ENCODE peak calls at places on chromosomes 5 and 9, in six cellular contexts. B is GM23248, R is heart right ventricle, O is K562, Y is body of pancreas, N is A673. S is an unnamed sample. For H3K27me3 and H3K4me1, the result is how much of the 10 kb centered on the place peaks cover.

GRCh38 chr5:170219615-170220014 is 13.2 kb upstream of the C5orf58 start:
- DNase-seq in B (peak), R (no peak), O (no peak), Y (no peak), N (peak), S (no peak)

GRCh38 chr5:164175083-164175482 is 669.7 kb downstream of the MAT2B start:
- DNase-seq in B (peak), R (no peak), O (no peak), Y (no peak), N (no peak), S (no peak)

GRCh38 chr5:149063017-149063687 is at the start of gene SH3TC2:
- DNase-seq in B (peak), R (peak), O (peak), Y (peak), N (peak), S (peak)

GRCh38 chr5:646396-647201 is 34.5 kb downstream of the CEP72 start:
- DNase-seq in B (no peak), R (no peak), O (no peak), Y (no peak), N (no peak), S (peak)

GRCh38 chr5:1542011-1542410 is 18.3 kb upstream of the LPCAT1 start:
- DNase-seq in B (peak), R (no peak), O (no peak), Y (no peak), N (no peak), S (peak)

GRCh38 chr5:115773010-115773580 is 43.4 kb downstream of the CDO1 start:
- DNase-seq in B (no peak), R (no peak), O (no peak), Y (no peak), N (no peak), S (no peak)

GRCh38 chr9:112193562-112194288 is 18.6 kb upstream of the SUSD1 start:
- DNase-seq in B (no peak), R (no peak), O (no peak), Y (no peak), N (peak), S (no peak)

GRCh38 chr9:137724114-137724445 is 105.3 kb downstream of the EHMT1 start:
- DNase-seq in B (peak), R (no peak), O (peak), Y (no peak), N (no peak), S (no peak)

GRCh38 chr5:10090074-10090473 is 159.6 kb downstream of the ATPSCKMT start:
- DNase-seq in B (no peak), R (no peak), O (no peak), Y (no peak), N (no peak), S (no peak)

GRCh38 chr5:19044931-19045695 is 942.9 kb downstream of the CDH18 start:
- DNase-seq in B (no peak), R (no peak), O (no peak), Y (no peak), N (no peak), S (no peak)

GRCh38 chr5:2217219-2217618 is 334.5 kb upstream of the IRX4 start:
- DNase-seq in B (no peak), R (no peak), O (no peak), Y (no peak), N (no peak), S (no peak)

GRCh38 chr5:147748590-147748989 is 33.9 kb downstream of the JAKMIP2 start:
- DNase-seq in B (no peak), R (no peak), O (no peak), Y (no peak), N (no peak), S (no peak)

GRCh38 chr9:108442604-108443277 is 413.0 kb downstream of the ACTL7B start:
- DNase-seq in B (no peak), R (no peak), O (no peak), Y (no peak), N (no peak), S (no peak)

GRCh38 chr9:97852399-97853055 is 499 bp upstream of the FOXE1 start:
- DNase-seq in B (no peak), R (no peak), O (no peak), Y (no peak), N (no peak), S (no peak)

GRCh38 chr5:120615967-120616645 is 152.0 kb downstream of the PRR16 start:
- DNase-seq in B (peak), R (no peak), O (no peak), Y (no peak), N (no peak), S (no peak)

GRCh38 chr5:146731909-146732659 is 146.5 kb downstream of the PPP2R2B start:
- DNase-seq in B (peak), R (no peak), O (no peak), Y (no peak), N (no peak), S (no peak)

GRCh38 chr9:27726244-27727141 is 153.2 kb upstream of the C9orf72 start:
- DNase-seq in B (peak), R (peak), O (peak), Y (peak), N (peak), S (no peak)

DNA sequence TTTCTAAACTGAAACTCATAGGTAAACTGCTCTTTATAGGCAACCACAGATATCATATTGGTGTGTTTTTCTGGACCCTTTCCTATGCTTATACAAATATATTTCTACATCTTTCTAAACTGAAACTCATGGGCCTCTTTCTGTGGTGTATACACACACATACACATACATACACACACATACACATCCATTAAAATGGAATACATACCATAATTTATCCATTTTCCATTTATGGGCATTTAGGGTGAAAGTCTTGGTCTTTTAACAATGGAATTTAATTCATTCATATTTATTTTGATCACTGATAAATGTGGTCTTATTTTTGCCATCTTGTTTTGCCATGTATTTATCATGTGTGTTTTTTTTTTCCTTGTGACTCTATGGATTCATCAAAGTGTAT is 44.1 kb downstream of the SLC22A5 start:
- DNase-seq in B (no peak), R (no peak), O (no peak), Y (no peak), N (no peak), S (no peak)
- H3K4me3 ChIP-seq in B (no peak), R (no peak), O (no peak), Y (no peak), N (no peak), S (no peak)

GRCh38 chr9:126692759-126693427 is 79.2 kb downstream of the LMX1B start:
- DNase-seq in B (no peak), R (no peak), O (no peak), Y (no peak), N (no peak), S (peak)
- H3K27me3 ChIP-seq in B (under half), R (under half), O (half or more), Y (under half), N (under half), S (under half)

GRCh38 chr5:173616577-173617118 is at the start of gene BOD1:
- DNase-seq in B (peak), R (peak), O (peak), Y (peak), N (peak), S (peak)
- H3K4me1 ChIP-seq in B (under half), R (under half), O (under half), Y (under half), N (under half), S (under half)

GRCh38 chr9:87147803-87148202 is 200.5 kb upstream of the GAS1 start:
- DNase-seq in B (no peak), R (no peak), O (no peak), Y (no peak), N (no peak), S (no peak)
- H3K4me3 ChIP-seq in B (peak), R (peak), O (peak), Y (no peak), N (no peak), S (no peak)

GRCh38 chr5:167565555-167565954 is 725.9 kb upstream of the WWC1 start:
- DNase-seq in B (peak), R (no peak), O (no peak), Y (no peak), N (peak), S (no peak)
- H3K27me3 ChIP-seq in B (under half), R (under half), O (under half), Y (under half), N (under half), S (under half)

DNA sequence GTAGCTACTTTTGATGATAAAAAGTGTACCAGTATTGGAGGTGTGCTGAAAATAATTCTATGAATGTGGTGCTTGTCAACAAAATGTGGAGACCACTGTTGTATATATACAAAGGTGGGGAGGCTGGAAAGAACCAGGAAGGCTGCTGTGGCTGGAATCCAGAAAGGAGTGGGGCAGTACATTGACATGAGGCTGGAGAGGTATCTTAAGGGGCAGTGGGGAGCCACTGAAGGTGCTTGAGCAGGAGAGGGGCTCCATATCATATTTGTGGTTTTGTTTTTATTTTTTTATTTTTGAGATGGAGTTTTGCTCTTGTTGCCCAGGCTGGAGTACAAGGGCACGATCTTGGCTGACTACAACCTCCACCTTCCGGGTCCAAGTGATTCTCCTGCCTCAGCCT is 87.9 kb upstream of the NEURL1B start:
- DNase-seq in B (no peak), R (no peak), O (no peak), Y (no peak), N (no peak), S (no peak)
- H3K4me1 ChIP-seq in B (under half), R (under half), O (under half), Y (under half), N (under half), S (under half)

DNA sequence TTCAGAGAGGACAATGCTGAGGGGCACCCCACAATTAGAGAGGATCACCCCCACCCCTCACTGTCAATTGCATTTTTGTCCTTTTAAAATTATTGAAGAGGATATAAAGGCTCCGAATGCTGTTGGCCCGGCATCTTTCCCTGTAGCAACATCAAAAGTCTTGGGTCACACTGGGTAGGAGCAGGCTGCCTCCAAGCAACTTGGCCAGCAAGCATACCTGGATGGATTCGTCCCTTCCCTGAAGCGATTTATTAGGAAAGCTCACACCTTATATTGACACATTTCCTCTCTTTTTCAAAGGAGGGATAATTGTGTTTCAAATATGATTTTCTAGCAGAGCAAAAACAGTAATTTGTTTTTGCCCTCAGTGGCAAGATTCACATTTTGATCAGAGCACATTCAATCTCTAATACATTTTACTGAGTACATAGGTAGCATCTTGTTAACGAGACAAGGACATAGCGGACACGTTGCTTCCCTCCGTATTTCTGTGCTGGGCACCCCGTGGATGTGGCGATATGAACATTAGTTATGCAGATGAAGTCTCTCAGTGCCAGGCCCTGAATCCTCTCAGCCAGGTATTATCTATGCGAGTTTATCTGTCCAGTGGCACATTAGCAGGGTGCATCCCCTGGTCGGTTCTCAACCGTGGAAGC is 321.4 kb downstream of the NTRK2 start:
- DNase-seq in B (no peak), R (no peak), O (no peak), Y (no peak), N (no peak), S (no peak)
- H3K4me3 ChIP-seq in B (no peak), R (no peak), O (no peak), Y (no peak), N (no peak), S (no peak)

GRCh38 chr9:134223091-134223490 is 58.7 kb upstream of the RNU6ATAC start:
- DNase-seq in B (no peak), R (no peak), O (no peak), Y (no peak), N (no peak), S (peak)
- H3K27me3 ChIP-seq in B (under half), R (under half), O (half or more), Y (under half), N (under half), S (under half)

DNA sequence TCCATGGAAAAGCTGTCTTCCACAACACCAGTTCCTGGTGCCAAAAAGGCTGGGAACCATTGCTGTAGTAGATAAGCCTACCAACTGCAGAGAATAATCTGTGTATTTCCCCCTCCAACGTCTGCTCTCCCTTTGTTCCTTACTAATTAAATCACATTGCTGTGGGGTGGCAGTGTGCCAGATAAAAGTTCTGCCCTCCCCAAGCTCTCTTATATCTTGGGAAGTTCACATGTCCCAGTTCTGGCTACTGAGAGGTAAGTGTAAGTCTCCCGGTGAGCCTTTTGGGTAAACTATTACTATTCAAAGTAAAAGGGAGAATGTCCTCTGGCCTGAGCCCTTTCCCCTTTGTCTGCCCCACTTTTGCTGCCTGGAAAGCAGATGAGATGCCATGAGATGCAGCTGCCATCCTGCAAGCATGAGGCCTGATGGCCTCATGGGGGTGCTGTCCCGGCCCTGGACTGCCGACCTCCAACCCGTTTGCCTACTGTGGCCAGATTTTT is 14.7 kb downstream of the ENC1 start:
- DNase-seq in B (no peak), R (no peak), O (no peak), Y (no peak), N (peak), S (no peak)
- H3K4me1 ChIP-seq in B (under half), R (under half), O (under half), Y (under half), N (under half), S (under half)

GRCh38 chr5:31640573-31640972 is 1.6 kb downstream of the PDZD2 start:
- DNase-seq in B (no peak), R (no peak), O (no peak), Y (no peak), N (no peak), S (no peak)
- H3K4me3 ChIP-seq in B (no peak), R (peak), O (no peak), Y (no peak), N (no peak), S (no peak)

S was measured in aorta.